ENCODE peak calls at places on chromosomes 4 and X, in six cellular contexts. J, X, I, F, G and L are unnamed samples.

GRCh38 chr4:20395160-20395773 is 143.6 kb downstream of the SLIT2 start:
- DNase-seq in J (peak; percentile 59), X (no peak), I (peak; percentile 44), F (peak; percentile 5), G (peak; percentile 61), L (peak; percentile 61)

GRCh38 chr4:86940176-86940575 is 5.4 kb downstream of the AFF1 start:
- DNase-seq in J (no peak), X (no peak), I (no peak), F (no peak), G (no peak), L (no peak)

GRCh38 chr4:88211473-88212252 is 53.2 kb upstream of the ABCG2 start:
- DNase-seq in J (peak; percentile 56), X (no peak), I (peak; percentile 20), F (peak; percentile 43), G (peak; percentile 29), L (peak; percentile 64)

GRCh38 chrX:47558436-47558835 is 2.6 kb upstream of the ARAF start:
- DNase-seq in J (no peak), X (no peak), I (no peak), F (no peak), G (no peak), L (no peak)

GRCh38 chrX:28665778-28666177 is 78.5 kb downstream of the IL1RAPL1 start:
- DNase-seq in J (no peak), X (no peak), I (no peak), F (no peak), G (no peak), L (no peak)

GRCh38 chrX:152733261-152733975 is at the start of the genes CSAG1 and MAGEA12:
- DNase-seq in J (no peak), X (no peak), I (no peak), F (no peak), G (no peak), L (no peak)

GRCh38 chrX:1676866-1677265 is 62.0 kb downstream of the ASMT start:
- DNase-seq in J (no peak), X (peak; percentile 63), I (no peak), F (no peak), G (no peak), L (no peak)

GRCh38 chr4:54525602-54526001 is 132.2 kb upstream of the KIT start:
- DNase-seq in J (no peak), X (no peak), I (no peak), F (no peak), G (no peak), L (no peak)

GRCh38 chr4:70613893-70614572 is 14.5 kb upstream of the ENAM start:
- DNase-seq in J (no peak), X (no peak), I (no peak), F (no peak), G (no peak), L (no peak)

GRCh38 chr4:47075919-47076318 is 44.6 kb downstream of the GABRB1 start:
- DNase-seq in J (no peak), X (no peak), I (no peak), F (no peak), G (no peak), L (no peak)

GRCh38 chr4:145909773-145910172 is 28.9 kb downstream of the ZNF827 start:
- DNase-seq in J (no peak), X (no peak), I (peak; percentile 77), F (no peak), G (no peak), L (no peak)

GRCh38 chr4:145047151-145047550 is 50.8 kb downstream of the ANAPC10 start:
- DNase-seq in J (no peak), X (no peak), I (no peak), F (peak; percentile 8), G (no peak), L (no peak)

GRCh38 chr4:110926841-110927400 is 304.0 kb upstream of the PITX2 start:
- DNase-seq in J (no peak), X (no peak), I (no peak), F (no peak), G (no peak), L (no peak)

GRCh38 chr4:4969298-4969697 is 50.0 kb downstream of the CYTL1 start:
- DNase-seq in J (no peak), X (peak; percentile 95), I (no peak), F (no peak), G (no peak), L (no peak)

GRCh38 chrX:15202458-15203177 is 67.3 kb downstream of the ASB9 start:
- DNase-seq in J (no peak), X (no peak), I (no peak), F (peak; percentile 1), G (no peak), L (no peak)

GRCh38 chr4:1776521-1777161 is 16.5 kb upstream of the FGFR3 start:
- DNase-seq in J (no peak), X (no peak), I (no peak), F (no peak), G (no peak), L (no peak)

GRCh38 chr4:1775731-1776500 is 17.2 kb upstream of the FGFR3 start:
- DNase-seq in J (no peak), X (no peak), I (no peak), F (no peak), G (peak; percentile 65), L (no peak)

GRCh38 chr4:1779588-1780382 is 13.3 kb upstream of the FGFR3 start:
- DNase-seq in J (no peak), X (no peak), I (no peak), F (no peak), G (no peak), L (no peak)

GRCh38 chr4:1778642-1779392 is 14.3 kb upstream of the FGFR3 start:
- DNase-seq in J (no peak), X (no peak), I (no peak), F (no peak), G (no peak), L (no peak)

DNA sequence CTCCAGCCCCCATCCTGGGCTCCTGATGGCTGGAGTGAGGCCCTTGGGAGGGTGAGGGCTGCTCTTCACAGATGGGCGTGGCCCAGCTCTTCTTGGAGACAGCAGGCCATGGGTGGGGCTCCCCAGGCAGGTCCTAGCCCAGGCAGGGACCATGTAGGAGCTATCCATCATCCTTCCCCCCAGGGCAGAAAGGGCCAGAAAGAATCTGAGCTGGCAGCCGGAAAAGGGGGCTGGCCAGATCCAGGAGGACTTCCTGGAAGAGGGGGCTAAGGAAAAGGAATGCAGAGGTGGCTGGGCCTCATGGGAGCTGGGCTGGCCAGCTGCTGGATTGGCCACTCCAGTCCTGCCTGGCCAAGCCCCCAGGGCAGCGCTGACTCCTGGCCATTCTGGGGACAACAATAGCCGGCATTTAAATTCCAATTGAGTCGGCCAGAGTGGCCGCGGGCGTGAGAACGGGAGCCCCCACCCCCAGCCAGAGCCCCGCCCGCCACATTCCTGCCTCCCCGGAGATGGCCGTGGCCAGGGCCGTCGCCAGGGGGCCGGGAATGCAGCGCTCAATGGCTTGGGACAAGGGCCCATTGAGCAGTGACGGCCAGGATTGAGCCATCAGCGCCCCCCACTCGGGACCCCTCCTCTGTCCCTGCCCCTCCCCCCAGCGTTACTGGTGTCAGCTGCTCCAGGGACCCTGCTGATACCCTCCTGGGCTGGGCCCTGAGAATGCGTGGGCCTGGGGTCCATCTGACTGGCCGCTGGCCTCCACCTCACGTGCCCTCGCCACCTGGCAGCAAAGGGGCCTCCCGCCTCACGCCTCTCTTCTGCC is 15.1 kb upstream of the FGFR3 start:
- DNase-seq in J (peak; percentile 81), X (no peak), I (no peak), F (no peak), G (no peak), L (peak; percentile 59)
- TF ChIP-seq CTCF in J (no peak), X (no peak), I (no peak), F (no peak), G (no peak), L (no peak)

GRCh38 chr4:158770671-158771070 is 1.8 kb downstream of the FNIP2 start:
- DNase-seq in J (no peak), X (no peak), I (no peak), F (no peak), G (no peak), L (no peak)

GRCh38 chr4:158775091-158775651 is 6.3 kb downstream of the FNIP2 start:
- DNase-seq in J (no peak), X (no peak), I (no peak), F (no peak), G (no peak), L (no peak)

GRCh38 chr4:158769175-158769831 is 477 bp downstream of the FNIP2 start:
- DNase-seq in J (peak; percentile 51), X (peak; percentile 81), I (peak; percentile 37), F (peak; percentile 47), G (peak; percentile 42), L (peak; percentile 43)

GRCh38 chr4:158768577-158769174 is at the start of gene FNIP2:
- DNase-seq in J (peak; percentile 85), X (peak; percentile 87), I (peak; percentile 86), F (peak; percentile 93), G (peak; percentile 86), L (peak; percentile 72)

DNA sequence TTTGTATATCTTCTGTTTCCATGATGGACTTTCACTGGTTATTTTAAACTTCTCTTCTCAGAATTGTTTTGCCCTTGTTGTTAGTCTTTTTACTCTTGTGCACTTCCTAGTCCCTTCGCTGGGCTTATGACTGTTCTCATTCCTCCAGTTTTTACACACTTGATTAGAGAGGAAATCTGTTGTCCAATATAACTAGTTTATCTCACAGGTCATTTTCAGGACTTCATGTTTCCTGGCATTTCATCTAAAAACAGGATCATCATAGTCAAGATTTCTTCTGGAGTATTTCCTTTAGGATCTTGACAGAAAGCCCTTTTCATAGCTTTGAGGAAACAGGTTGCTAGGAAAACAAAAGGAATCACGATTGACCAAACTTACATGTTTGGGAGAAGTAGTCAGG is 3.0 kb downstream of the FNIP2 start:
- DNase-seq in J (no peak), X (no peak), I (no peak), F (no peak), G (no peak), L (no peak)
- TF ChIP-seq CTCF in J (no peak), X (no peak), I (no peak), F (no peak), G (no peak), L (no peak)

GRCh38 chr4:7051905-7052304 is 8.7 kb downstream of the TADA2B start:
- DNase-seq in J (no peak), X (peak; percentile 71), I (no peak), F (no peak), G (no peak), L (no peak)

GRCh38 chr4:7052313-7052712 is 9.1 kb downstream of the TADA2B start:
- DNase-seq in J (no peak), X (no peak), I (no peak), F (no peak), G (no peak), L (no peak)

GRCh38 chr4:7054106-7054880 is 11.1 kb downstream of the TADA2B start:
- DNase-seq in J (no peak), X (peak; percentile 70), I (no peak), F (no peak), G (no peak), L (no peak)

GRCh38 chr4:7051144-7051495 is 7.9 kb downstream of the TADA2B start:
- DNase-seq in J (no peak), X (no peak), I (no peak), F (no peak), G (no peak), L (no peak)

GRCh38 chr4:7052923-7053715 is 9.9 kb downstream of the TADA2B start:
- DNase-seq in J (no peak), X (peak; percentile 79), I (no peak), F (no peak), G (no peak), L (no peak)
- TF ChIP-seq CTCF in J (no peak), X (no peak), I (no peak), F (no peak), G (no peak), L (no peak)

DNA sequence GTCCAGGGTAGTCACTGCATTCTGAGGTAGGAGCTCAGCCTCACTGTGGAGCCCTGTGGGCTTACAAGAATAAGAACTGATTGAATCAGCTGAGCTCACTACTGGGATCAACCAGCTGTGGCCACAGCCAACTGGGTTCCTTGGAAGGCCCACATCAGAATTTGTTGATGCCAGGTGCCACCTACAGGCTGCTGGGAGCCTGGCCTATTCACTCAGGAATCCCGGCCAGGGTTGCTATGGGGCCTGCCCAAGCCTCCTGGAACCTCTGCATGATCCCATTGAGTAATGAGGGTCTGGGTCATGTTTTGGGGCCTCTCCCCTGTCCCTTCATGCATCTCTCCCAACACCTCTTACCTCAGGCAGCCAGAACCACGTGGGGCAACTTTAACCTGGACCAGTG is 53.9 kb upstream of the KIAA1210 start:
- DNase-seq in J (no peak), X (no peak), I (peak; percentile 32), F (no peak), G (no peak), L (peak; percentile 34)
- TF ChIP-seq CTCF in J (no peak), X (no peak), I (peak; percentile 22), F (no peak), G (no peak), L (peak; percentile 18)